ENCODE peak calls at places on chromosome 3, in nine cellular contexts. O is HEK293T; K is dermis blood vessel endothelial cell; W is head of caudate nucleus; J is HuH-7; R is hepatocyte; T is activated naive CD4-positive, alpha-beta T cell treated with anti-CD3 and anti-CD28 coated beads, Interleukin-2, amount 50 U/mL, for 16 hours; C is activated CD4-positive, alpha-beta T cell treated with anti-CD3 and anti-CD28 coated beads, Interleukin-2, amount 50 U/mL, for 24 hours; L is CD4-positive, alpha-beta T cell. Y is an unnamed sample.

GRCh38 chr3:183800221-183800863 is 25.0 kb downstream of the MAP6D1 start:
- DNase-seq in O (no peak), K (no peak), W (peak; percentile 75), J (no peak), R (no peak), T (no peak), C (no peak), L (no peak), Y (no peak)

GRCh38 chr3:195892355-195893120 is 15.8 kb downstream of the TNK2 start:
- DNase-seq in O (no peak), K (peak; percentile 67), W (peak; percentile 76), J (no peak), R (peak; percentile 78), T (no peak), C (no peak), L (no peak), Y (peak; percentile 56)

GRCh38 chr3:38614651-38615352 is 34.7 kb downstream of the SCN5A start:
- DNase-seq in O (no peak), K (no peak), W (no peak), J (no peak), R (no peak), T (no peak), C (no peak), L (no peak), Y (no peak)

GRCh38 chr3:81468385-81468784 is 293.1 kb downstream of the GBE1 start:
- DNase-seq in O (no peak), K (no peak), W (no peak), J (no peak), R (no peak), T (no peak), C (no peak), L (no peak), Y (no peak)

GRCh38 chr3:15307580-15307979 is 24.8 kb downstream of the SH3BP5 start:
- DNase-seq in O (no peak), K (no peak), W (no peak), J (no peak), R (no peak), T (no peak), C (no peak), L (no peak), Y (peak; percentile 28)

GRCh38 chr3:30631237-30631961 is 25.0 kb downstream of the TGFBR2 start:
- DNase-seq in O (no peak), K (peak; percentile 73), W (no peak), J (no peak), R (no peak), T (peak; percentile 60), C (no peak), L (peak; percentile 35), Y (no peak)

GRCh38 chr3:192655040-192655439 is 72.3 kb downstream of the FGF12 start:
- DNase-seq in O (no peak), K (no peak), W (no peak), J (no peak), R (no peak), T (no peak), C (no peak), L (no peak), Y (no peak)

GRCh38 chr3:13879946-13880810 is at the start of gene WNT7A:
- DNase-seq in O (peak; percentile 73), K (peak; percentile 58), W (peak; percentile 39), J (peak; percentile 72), R (peak; percentile 78), T (peak; percentile 71), C (peak; percentile 40), L (peak; percentile 67), Y (peak; percentile 82)

GRCh38 chr3:31105438-31106077 is 211.1 kb upstream of the GADL1 start:
- DNase-seq in O (no peak), K (peak; percentile 51), W (no peak), J (no peak), R (no peak), T (no peak), C (no peak), L (no peak), Y (no peak)

GRCh38 chr3:123311201-123311600 is 109.5 kb downstream of the SEC22A start:
- DNase-seq in O (no peak), K (no peak), W (no peak), J (no peak), R (no peak), T (no peak), C (no peak), L (no peak), Y (no peak)

GRCh38 chr3:112811917-112812660 is 34.6 kb downstream of the CD200R1L start:
- DNase-seq in O (no peak), K (no peak), W (no peak), J (no peak), R (no peak), T (no peak), C (no peak), L (no peak), Y (no peak)